ENCODE peak calls at places on chromosomes 5 and 9, in ten cellular contexts. K, O, H, E, P, G, F, T, N and Z are unnamed samples.

GRCh38 chr5:154158379-154158738 is 32.2 kb upstream of the GALNT10 start:
- DNase-seq in K (no peak), G (no peak), T (no peak), N (no peak), P (no peak), F (no peak), E (no peak), H (no peak), O (no peak), Z (no peak)

GRCh38 chr9:117494401-117495130 is 79.7 kb upstream of the ASTN2 start:
- DNase-seq in K (no peak), H (no peak), O (no peak), G (no peak), T (no peak), N (no peak), P (no peak), F (no peak), E (no peak), Z (no peak)

GRCh38 chr5:55446690-55447351 is 87.9 kb downstream of the PLPP1 start:
- DNase-seq in H (no peak), O (no peak), P (no peak), N (no peak), T (no peak), K (no peak), G (no peak), E (no peak), F (no peak), Z (no peak)

GRCh38 chr5:148352696-148353095 is 17.3 kb downstream of the SPINK9 start:
- DNase-seq in N (no peak), K (no peak), F (no peak), E (no peak), T (no peak), H (no peak), P (no peak), O (no peak), G (no peak), Z (no peak)

GRCh38 chr5:1568201-1568979 is 44.6 kb upstream of the LPCAT1 start:
- DNase-seq in O (no peak), F (no peak), G (peak; percentile 86), T (peak; percentile 100), H (no peak), N (peak; percentile 95), E (peak; percentile 90), P (peak; percentile 37), K (no peak), Z (no peak)

GRCh38 chr5:17216974-17217325 is 481 bp upstream of the BASP1 start:
- DNase-seq in K (peak; percentile 44), F (no peak), H (peak; percentile 69), G (peak; percentile 86), P (no peak), O (no peak), E (peak; percentile 51), N (peak; percentile 75), T (no peak), Z (peak; percentile 56)

GRCh38 chr9:33106372-33106771 is 29.9 kb upstream of the SMU1 start:
- DNase-seq in H (no peak), G (no peak), P (no peak), T (no peak), O (no peak), N (no peak), K (no peak), F (no peak), E (no peak), Z (no peak)

GRCh38 chr5:64331597-64332277 is 166.1 kb downstream of the RNF180 start:
- DNase-seq in T (no peak), O (no peak), H (peak; percentile 79), E (no peak), G (no peak), N (no peak), F (peak; percentile 63), P (no peak), K (no peak), Z (peak; percentile 59)

GRCh38 chr5:135608761-135609443 is 30.1 kb upstream of the CXCL14 start:
- DNase-seq in T (no peak), N (no peak), O (no peak), F (no peak), P (no peak), G (no peak), E (no peak), K (no peak), H (no peak), Z (no peak)

GRCh38 chr9:123400926-123401503 is 45.0 kb downstream of the CRB2 start:
- DNase-seq in K (no peak), P (no peak), E (no peak), T (no peak), O (no peak), G (no peak), F (no peak), H (no peak), N (no peak), Z (no peak)

GRCh38 chr9:123402981-123403509 is 47.0 kb downstream of the CRB2 start:
- DNase-seq in H (no peak), O (no peak), P (no peak), K (no peak), G (no peak), E (no peak), T (no peak), N (no peak), F (no peak), Z (no peak)

GRCh38 chr9:123397975-123398374 is 42.0 kb downstream of the CRB2 start:
- DNase-seq in G (no peak), K (no peak), N (no peak), E (no peak), F (no peak), T (no peak), O (no peak), H (no peak), P (no peak), Z (no peak)

GRCh38 chr9:123401879-123402513 is 46.0 kb downstream of the CRB2 start:
- DNase-seq in T (no peak), F (no peak), G (peak; percentile 52), N (peak; percentile 67), K (no peak), O (no peak), H (no peak), P (no peak), E (peak; percentile 57), Z (no peak)

DNA sequence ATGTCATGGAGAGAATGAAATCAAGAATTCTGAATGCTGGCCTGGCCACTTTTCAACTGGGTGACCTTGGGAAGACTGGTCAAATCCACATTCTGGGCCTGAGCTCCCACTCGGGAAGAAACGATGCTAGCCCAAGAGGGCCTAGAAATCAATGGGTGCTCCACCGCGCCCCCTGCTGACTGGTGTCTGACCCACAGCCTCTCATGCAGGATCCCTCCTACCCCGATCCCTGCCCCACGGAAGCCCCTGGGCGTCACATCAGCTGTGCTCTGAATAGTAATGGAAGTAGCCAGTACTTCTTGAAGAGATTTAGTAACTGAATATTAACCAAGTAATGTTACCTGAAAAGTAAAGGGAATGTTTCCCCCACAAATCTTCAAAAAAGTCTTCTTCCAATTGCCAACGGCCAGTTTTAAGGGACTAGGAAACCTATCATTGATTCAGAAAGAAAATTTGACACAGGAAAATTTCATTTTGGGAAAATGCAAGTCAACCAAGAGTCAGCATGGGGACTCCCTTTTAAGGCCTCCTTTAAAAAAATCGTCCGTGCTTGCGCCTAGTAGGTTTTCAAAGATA is 43.9 kb downstream of the CRB2 start:
- DNase-seq in K (no peak), H (no peak), P (no peak), G (peak; percentile 17), N (peak; percentile 13), O (no peak), F (no peak), E (no peak), T (no peak), Z (no peak)
- TF ChIP-seq CTCF in K (no peak), H (peak; percentile 39), P (peak; percentile 56), G (peak; percentile 38), N (peak; percentile 64), O (no peak), F (peak; percentile 10), E (peak; percentile 39), T (peak; percentile 55), Z (peak; percentile 25)

GRCh38 chr9:136648746-136649145 is 14.0 kb upstream of the EGFL7 start:
- DNase-seq in H (peak; percentile 73), T (no peak), K (no peak), G (no peak), E (no peak), N (peak; percentile 42), P (no peak), O (peak; percentile 73), F (peak; percentile 64), Z (peak; percentile 73)
- H3K4me1 ChIP-seq in H (peaks cover 32% of the 10 kb centered on the region), T (peaks cover 16% of the 10 kb centered on the region), K (peaks cover 23% of the 10 kb centered on the region), G (peaks cover 12% of the 10 kb centered on the region), E (peaks cover 4% of the 10 kb centered on the region), N (peaks cover 9% of the 10 kb centered on the region), P (no peaks in the 10 kb centered on the region), O (peaks cover 5% of the 10 kb centered on the region), F (peaks cover 10% of the 10 kb centered on the region), Z (peaks cover 37% of the 10 kb centered on the region)

DNA sequence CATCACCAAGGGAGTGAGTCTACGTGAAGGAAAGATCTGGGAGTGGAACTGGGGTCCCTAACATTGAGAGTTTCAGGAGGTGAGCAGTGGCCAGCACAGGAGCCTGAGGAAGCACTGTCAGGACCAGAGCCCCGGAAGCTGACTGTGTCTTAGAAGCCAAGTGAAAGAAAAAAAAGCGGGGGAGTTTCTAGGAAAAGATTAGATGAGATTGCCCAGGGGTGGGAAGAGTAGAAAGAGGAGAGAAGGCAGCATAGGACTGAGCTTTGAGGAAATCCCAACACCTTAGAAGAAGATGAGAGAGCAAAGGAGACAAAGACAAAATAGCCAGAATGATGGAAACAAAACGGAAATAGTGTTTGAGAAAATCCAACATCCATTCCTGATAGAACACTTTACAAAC is 37.0 kb upstream of the LRRTM2 start:
- DNase-seq in E (no peak), H (no peak), P (no peak), T (no peak), K (no peak), G (no peak), F (no peak), O (no peak), N (no peak), Z (no peak)
- TF ChIP-seq CTCF in E (no peak), H (no peak), P (no peak), T (no peak), K (no peak), G (no peak), F (no peak), O (no peak), N (no peak), Z (no peak)

GRCh38 chr5:141839015-141839513 is 39.1 kb downstream of the PCDH1 start:
- DNase-seq in G (no peak), N (no peak), F (no peak), E (no peak), K (peak; percentile 24), P (no peak), H (no peak), T (no peak), O (no peak), Z (no peak)

GRCh38 chr5:141835928-141836667 is 42.1 kb downstream of the PCDH1 start:
- DNase-seq in G (no peak), H (no peak), F (no peak), N (peak; percentile 73), P (no peak), T (no peak), E (peak; percentile 53), O (no peak), K (no peak), Z (no peak)

GRCh38 chr5:141838326-141839014 is 39.7 kb downstream of the PCDH1 start:
- DNase-seq in H (no peak), G (no peak), E (no peak), P (no peak), K (no peak), N (no peak), T (no peak), O (no peak), F (no peak), Z (peak; percentile 20)

GRCh38 chr5:141832131-141832530 is 46.1 kb downstream of the PCDH1 start:
- DNase-seq in F (no peak), E (no peak), O (no peak), T (no peak), K (no peak), N (no peak), P (peak; percentile 45), H (no peak), G (peak; percentile 29), Z (no peak)

GRCh38 chr5:141834331-141834730 is 43.9 kb downstream of the PCDH1 start:
- DNase-seq in O (no peak), P (no peak), G (no peak), T (no peak), F (no peak), N (peak; percentile 35), E (peak; percentile 5), K (no peak), H (no peak), Z (no peak)
- H3K4me1 ChIP-seq in O (no peaks in the 10 kb centered on the region), P (no peaks in the 10 kb centered on the region), G (no peaks in the 10 kb centered on the region), T (peaks cover 41% of the 10 kb centered on the region), F (peaks cover 7% of the 10 kb centered on the region), N (peaks cover 12% of the 10 kb centered on the region), E (peaks cover 14% of the 10 kb centered on the region), K (no peaks in the 10 kb centered on the region), H (peaks cover 26% of the 10 kb centered on the region), Z (peaks cover 44% of the 10 kb centered on the region)